ENCODE peak calls at places on chromosomes 7 and 10, in seven cellular contexts. Z is CD8-positive, alpha-beta T cell; U is IMR-90; C is astrocyte; D is SJSA1; X is fibroblast of lung; O is colonic mucosa. A is an unnamed sample. For H3K27me3, the result is how much of the 10 kb centered on the place peaks cover.

GRCh38 chr10:124626759-124627380 is 117.3 kb downstream of the FAM53B start:
- DNase-seq in X (no peak), U (no peak), O (peak), C (no peak), Z (peak), D (no peak), A (no peak)

GRCh38 chr7:105010538-105011523 is 3.2 kb upstream of the KMT2E start:
- DNase-seq in Z (no peak), D (peak), X (peak), C (peak), U (peak), O (no peak), A (no peak)

GRCh38 chr10:26860026-26860541 is 674 bp downstream of the ABI1 start:
- DNase-seq in X (peak), U (peak), D (peak), O (peak), Z (peak), C (peak), A (peak)

GRCh38 chr10:131141645-131142445 is 169.7 kb downstream of the TCERG1L start:
- DNase-seq in C (no peak), X (no peak), Z (no peak), D (no peak), O (no peak), U (no peak), A (no peak)

GRCh38 chr7:143223784-143224183 is 1.9 kb downstream of the TAS2R40 start:
- DNase-seq in D (no peak), X (no peak), C (no peak), Z (no peak), O (no peak), U (no peak), A (no peak)

GRCh38 chr10:32379314-32379949 is 32.5 kb upstream of the EPC1 start:
- DNase-seq in O (no peak), U (peak), C (peak), D (peak), X (peak), Z (no peak), A (no peak)

GRCh38 chr10:110868981-110869380 is 2.7 kb upstream of the PDCD4 start:
- DNase-seq in U (no peak), O (no peak), D (no peak), Z (peak), X (no peak), C (no peak), A (no peak)

GRCh38 chr7:19116121-19117080 is 1.0 kb downstream of the TWIST1 start:
- DNase-seq in U (peak), D (peak), X (peak), C (peak), Z (no peak), O (no peak), A (peak)

GRCh38 chr7:123004931-123005330 is 9.4 kb upstream of the TAS2R16 start:
- DNase-seq in C (peak), U (no peak), O (no peak), Z (no peak), D (no peak), X (peak), A (no peak)

GRCh38 chr7:121633186-121633585 is 237.1 kb upstream of the FAM3C start:
- DNase-seq in U (no peak), O (no peak), C (no peak), X (no peak), D (no peak), Z (no peak), A (no peak)

GRCh38 chr10:70939397-70939796 is 51.0 kb upstream of the PCBD1 start:
- DNase-seq in D (no peak), U (no peak), C (no peak), O (no peak), Z (no peak), X (no peak), A (no peak)

GRCh38 chr7:24304494-24305095 is 20.6 kb downstream of the NPY start:
- DNase-seq in C (no peak), O (no peak), D (no peak), X (no peak), U (no peak), Z (no peak), A (no peak)

GRCh38 chr7:14836571-14837189 is 65.9 kb downstream of the DGKB start:
- DNase-seq in D (no peak), C (peak), U (peak), X (peak), Z (no peak), O (no peak), A (no peak)

GRCh38 chr10:12902135-12902572 is 99.4 kb downstream of the CCDC3 start:
- DNase-seq in X (peak), O (peak), C (peak), Z (peak), U (peak), D (peak), A (peak)

GRCh38 chr10:112801748-112802147 is 148.3 kb upstream of the TCF7L2 start:
- DNase-seq in O (peak), Z (no peak), U (no peak), D (no peak), X (no peak), C (no peak), A (no peak)

GRCh38 chr10:84264611-84265141 is 19.8 kb downstream of the RGR start:
- DNase-seq in O (peak), C (peak), U (peak), Z (peak), D (peak), X (peak), A (peak)

GRCh38 chr7:44257618-44258422 is 57.0 kb downstream of the YKT6 start:
- DNase-seq in C (peak), Z (peak), U (peak), O (peak), D (peak), X (peak), A (peak)

GRCh38 chr10:16890691-16891090 is 73.5 kb upstream of the RSU1 start:
- DNase-seq in Z (no peak), X (no peak), U (no peak), D (no peak), C (no peak), O (no peak), A (no peak)

GRCh38 chr7:28409716-28410627 is 2.3 kb upstream of the CREB5 start:
- DNase-seq in U (peak), X (peak), D (peak), C (peak), Z (no peak), O (peak), A (peak)

GRCh38 chr10:99519690-99520039 is 13.1 kb upstream of the NKX2-3 start:
- DNase-seq in O (no peak), D (no peak), X (no peak), Z (no peak), C (no peak), U (no peak), A (no peak)
- H3K27me3 ChIP-seq in O (half or more), D (under half), X (half or more), Z (under half), C (half or more), U (half or more), A (half or more)

DNA sequence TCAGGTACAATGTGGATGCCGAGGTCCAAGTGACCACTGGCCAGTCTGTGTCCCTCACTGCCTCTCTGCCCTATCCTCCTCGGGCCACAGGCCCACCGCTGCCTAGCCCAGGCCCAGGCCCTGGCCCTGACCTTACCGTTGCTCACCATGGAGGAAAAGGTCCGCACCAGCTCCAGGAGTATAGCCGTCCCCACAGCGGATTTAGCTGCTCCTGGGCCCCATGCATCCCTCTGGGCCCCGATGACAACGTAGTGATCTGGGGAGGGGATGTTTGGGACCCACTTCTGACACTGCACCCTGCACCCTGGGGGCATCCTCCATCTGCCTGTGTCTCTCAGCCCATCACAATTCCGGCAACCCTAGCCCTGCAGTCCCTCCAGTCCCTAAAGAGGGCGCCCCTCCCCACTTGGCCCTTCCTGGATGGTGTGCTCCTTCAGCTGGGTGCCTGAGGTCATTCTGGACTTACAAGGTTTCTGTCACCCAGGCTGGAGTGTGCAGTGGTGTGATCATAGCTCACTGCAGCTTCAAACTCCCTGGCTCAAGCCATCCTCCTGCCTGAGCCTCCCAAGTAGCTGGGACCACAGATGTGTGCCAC is 12.1 kb downstream of the TFR2 start:
- DNase-seq in U (no peak), C (no peak), X (no peak), Z (no peak), O (no peak), D (no peak), A (peak)
- H3K27me3 ChIP-seq in U (under half), C (under half), X (under half), Z (under half), O (under half), D (under half), A (under half)

GRCh38 chr10:98263088-98263487 is 4.9 kb downstream of the LOXL4 start:
- DNase-seq in D (no peak), Z (no peak), C (no peak), U (no peak), O (no peak), X (no peak), A (no peak)
- H3K27me3 ChIP-seq in D (under half), Z (under half), C (under half), U (under half), O (under half), X (under half), A (under half)

GRCh38 chr7:4631664-4632171 is 50.4 kb upstream of the FOXK1 start:
- DNase-seq in O (peak), X (peak), Z (no peak), U (peak), C (peak), D (peak), A (peak)
- H3K27me3 ChIP-seq in O (under half), X (under half), Z (under half), U (under half), C (under half), D (under half), A (under half)

GRCh38 chr7:27095897-27096755 is at the start of gene HOXA1:
- DNase-seq in X (peak), D (peak), O (peak), U (peak), Z (peak), C (peak), A (peak)
- H3K27me3 ChIP-seq in X (under half), D (under half), O (under half), U (under half), Z (under half), C (half or more), A (under half)

GRCh38 chr7:46290374-46291061 is 369.4 kb upstream of the IGFBP3 start:
- DNase-seq in O (no peak), X (no peak), Z (no peak), U (no peak), C (no peak), D (no peak), A (no peak)

GRCh38 chr7:46288010-46288409 is 366.9 kb upstream of the IGFBP3 start:
- DNase-seq in Z (no peak), O (no peak), C (no peak), X (no peak), U (no peak), D (no peak), A (no peak)

GRCh38 chr7:46286957-46287356 is 365.9 kb upstream of the IGFBP3 start:
- DNase-seq in X (no peak), O (no peak), C (no peak), D (no peak), Z (no peak), U (no peak), A (no peak)

GRCh38 chr7:46291064-46291463 is 370.0 kb upstream of the IGFBP3 start:
- DNase-seq in Z (no peak), C (peak), O (no peak), U (peak), D (peak), X (peak), A (no peak)

DNA sequence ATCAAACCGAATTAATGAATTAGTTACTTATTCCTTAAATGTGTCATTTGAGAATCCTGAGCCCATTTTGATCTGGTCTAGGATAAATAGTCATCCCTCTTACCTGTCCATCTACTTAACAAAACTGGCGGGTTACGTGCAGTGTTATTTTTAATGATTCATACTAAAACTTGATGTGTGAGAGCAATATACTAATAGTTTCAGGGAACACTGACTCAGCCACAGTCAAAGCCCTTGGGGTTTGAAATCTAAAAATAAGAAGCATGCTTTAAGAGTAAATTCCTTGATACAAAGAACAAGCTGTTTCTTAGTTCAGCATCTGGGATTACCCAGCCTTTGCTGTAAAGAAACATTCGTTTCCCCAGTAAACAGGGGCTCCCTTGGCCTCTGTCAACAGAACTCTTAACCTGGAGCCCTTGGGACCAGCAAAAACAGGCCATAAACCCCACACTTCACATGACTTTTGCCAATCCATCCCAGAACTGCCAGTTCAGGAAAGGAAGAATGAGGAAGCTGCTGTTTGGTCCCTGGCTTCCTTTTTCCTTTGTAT is 370.6 kb upstream of the IGFBP3 start:
- DNase-seq in U (peak), X (peak), C (peak), Z (no peak), O (no peak), D (peak), A (no peak)
- H3K27me3 ChIP-seq in U (under half), X (under half), C (under half), Z (under half), O (under half), D (under half), A (under half)

DNA sequence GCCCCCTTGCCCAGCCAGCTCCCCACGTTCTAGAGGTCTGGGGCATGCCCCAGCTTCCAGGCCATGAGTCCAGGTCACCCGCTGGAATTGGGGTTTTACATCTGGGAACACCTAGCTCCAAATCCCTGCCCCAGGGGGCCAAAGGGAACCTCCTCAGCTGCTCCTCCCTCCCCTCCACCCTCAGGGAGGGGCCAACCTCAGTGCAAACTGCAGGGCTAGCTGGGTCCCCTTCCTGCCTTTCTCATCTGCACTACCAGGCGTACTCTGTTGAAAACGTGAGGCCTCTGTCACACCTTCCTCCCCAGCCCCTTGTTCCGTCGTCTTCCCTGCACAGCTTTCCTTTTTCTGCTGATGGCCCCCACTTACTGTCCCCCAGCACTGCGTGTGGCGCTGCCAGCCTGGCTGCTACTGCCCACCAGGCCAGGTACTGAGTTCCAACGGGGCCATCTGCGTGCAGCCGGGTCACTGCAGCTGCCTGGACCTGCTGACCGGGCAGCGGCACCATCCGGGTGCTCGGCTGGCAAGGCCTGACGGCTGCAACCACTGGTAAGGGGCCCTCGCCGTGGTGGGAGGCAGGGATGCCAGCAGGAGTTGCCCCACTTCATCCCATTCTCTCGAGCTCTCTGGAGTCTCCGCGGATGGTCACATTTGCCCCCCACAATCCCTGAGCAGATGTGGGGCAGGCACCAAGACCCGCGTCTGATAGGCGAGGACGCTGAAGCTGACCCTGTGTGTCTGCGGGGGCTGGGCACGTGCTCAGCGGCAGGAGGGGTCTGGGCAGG is 24.7 kb upstream of the ZNF862 start:
- DNase-seq in D (no peak), O (no peak), X (no peak), Z (no peak), C (no peak), U (no peak), A (no peak)
- H3K27me3 ChIP-seq in D (under half), O (under half), X (under half), Z (under half), C (under half), U (under half), A (under half)

GRCh38 chr7:84941936-84942335 is 244.9 kb downstream of the SEMA3D start:
- DNase-seq in C (no peak), Z (no peak), X (no peak), U (no peak), O (no peak), D (no peak), A (no peak)
- H3K27me3 ChIP-seq in C (under half), Z (under half), X (under half), U (under half), O (under half), D (under half), A (under half)